ENCODE peak calls at places on chromosomes 12 and 14, in four cellular contexts. One of them, this sample, is unnamed.

GRCh38 chr14:31944256-31945073 is 132.6 kb upstream of the ARHGAP5 start:
- DNase-seq in adrenal gland: no peak
- DNase-seq in BE2C: peak
- DNase-seq in glutamatergic neuron: peak
- DNase-seq in this sample: no peak

GRCh38 chr12:125889742-125890141 is 824.5 kb downstream of the AACS start:
- DNase-seq in adrenal gland: no peak
- DNase-seq in BE2C: no peak
- DNase-seq in glutamatergic neuron: no peak
- DNase-seq in this sample: no peak

GRCh38 chr12:69096669-69097364 is 142.6 kb upstream of the CPSF6 start:
- DNase-seq in adrenal gland: no peak
- DNase-seq in BE2C: no peak
- DNase-seq in glutamatergic neuron: no peak
- DNase-seq in this sample: no peak

GRCh38 chr12:94062796-94063635 is 85.4 kb upstream of the PLXNC1 start:
- DNase-seq in adrenal gland: no peak
- DNase-seq in BE2C: no peak
- DNase-seq in glutamatergic neuron: no peak
- DNase-seq in this sample: no peak

GRCh38 chr14:54252072-54252730 is 144.6 kb upstream of the CDKN3 start:
- DNase-seq in adrenal gland: no peak
- DNase-seq in BE2C: no peak
- DNase-seq in glutamatergic neuron: no peak
- DNase-seq in this sample: peak

GRCh38 chr14:54640480-54640879 is 73.6 kb downstream of the SAMD4A start:
- DNase-seq in adrenal gland: no peak
- DNase-seq in BE2C: no peak
- DNase-seq in glutamatergic neuron: no peak
- DNase-seq in this sample: no peak

GRCh38 chr12:6072302-6072752 is 52.1 kb downstream of the VWF start:
- DNase-seq in adrenal gland: peak
- DNase-seq in BE2C: no peak
- DNase-seq in glutamatergic neuron: no peak
- DNase-seq in this sample: peak

GRCh38 chr12:64064240-64064639 is 157.9 kb downstream of the KICS2 start:
- DNase-seq in adrenal gland: no peak
- DNase-seq in BE2C: no peak
- DNase-seq in glutamatergic neuron: no peak
- DNase-seq in this sample: no peak

GRCh38 chr14:96078687-96079016 is 39.5 kb downstream of the C14orf132 start:
- DNase-seq in adrenal gland: no peak
- DNase-seq in BE2C: no peak
- DNase-seq in glutamatergic neuron: no peak
- DNase-seq in this sample: no peak

DNA sequence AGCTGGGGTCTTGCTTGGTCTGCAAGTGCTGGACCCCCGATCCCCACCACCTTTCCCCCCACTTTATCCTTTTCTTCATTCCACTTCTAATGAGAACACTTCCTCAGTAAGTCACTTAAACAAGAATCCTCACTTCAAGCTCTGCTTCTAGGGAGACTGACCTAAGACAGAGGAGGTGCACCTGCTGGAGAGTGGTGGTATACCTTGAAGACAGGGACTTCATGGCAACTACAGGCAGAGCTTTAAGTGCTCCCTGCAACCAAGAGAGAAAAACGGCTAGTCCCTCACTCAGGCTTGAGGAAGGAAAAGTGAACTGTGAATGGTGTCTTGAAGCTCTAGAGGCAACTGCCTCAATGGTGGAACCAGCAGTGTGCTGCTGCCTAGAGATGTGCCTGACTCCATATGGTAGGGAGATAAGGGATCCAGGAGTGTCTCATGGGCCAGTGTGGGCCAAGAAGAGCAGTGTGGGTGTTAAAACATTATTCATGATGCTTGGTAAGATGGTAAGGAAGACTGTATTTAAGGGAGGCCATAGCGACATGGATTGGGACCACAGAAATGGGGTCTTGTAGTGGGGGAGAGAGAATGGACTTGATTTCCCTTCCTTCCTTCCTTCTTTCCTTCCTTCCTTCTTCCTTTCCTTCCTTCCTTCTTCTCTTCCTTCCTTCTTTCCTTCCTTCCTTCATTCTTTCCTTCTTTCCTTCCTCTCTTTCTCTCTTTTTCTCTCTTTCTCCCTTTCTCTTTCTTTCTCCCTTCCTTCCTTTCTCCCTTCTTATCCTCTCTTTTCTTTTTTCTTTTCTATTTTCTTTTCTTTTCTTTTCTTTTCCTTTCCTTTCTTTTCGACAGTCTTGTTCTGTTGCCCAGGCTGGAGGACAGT is 96.2 kb upstream of the NAP1L1 start:
- DNase-seq in adrenal gland: no peak
- DNase-seq in BE2C: no peak
- DNase-seq in glutamatergic neuron: no peak
- DNase-seq in this sample: no peak
- TF ChIP-seq CTCF in adrenal gland: no peak
- TF ChIP-seq CTCF in BE2C: no peak
- TF ChIP-seq CTCF in glutamatergic neuron: no peak
- TF ChIP-seq CTCF in this sample: no peak

DNA sequence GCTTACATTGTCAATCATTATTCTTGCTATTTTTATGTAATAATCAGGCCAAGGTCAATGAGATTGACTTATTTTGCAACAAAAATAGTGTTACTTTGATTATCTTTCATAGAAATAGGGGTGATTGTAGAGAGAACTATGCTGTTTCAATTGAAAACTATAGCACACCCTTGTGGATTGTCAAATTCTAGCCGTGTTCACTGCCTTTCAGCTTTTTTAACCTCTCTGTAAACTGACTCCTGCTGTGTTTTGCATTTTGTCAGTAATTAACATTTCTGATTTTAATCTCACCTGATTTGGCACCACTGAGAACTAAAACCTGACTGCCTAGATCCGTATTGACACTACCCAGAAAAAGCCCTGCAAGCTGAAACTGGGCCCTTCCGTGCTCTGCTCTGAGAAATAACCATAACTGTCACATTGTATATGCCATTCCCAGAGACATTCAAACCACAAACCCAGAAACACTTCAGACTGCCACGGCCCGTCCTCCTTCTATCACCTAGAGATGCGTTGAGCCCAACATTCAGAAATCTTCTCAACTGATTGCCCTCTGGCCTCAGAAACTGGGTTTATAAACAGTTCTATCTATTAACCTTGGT is 26.6 kb upstream of the ETV6 start:
- DNase-seq in adrenal gland: no peak
- DNase-seq in BE2C: no peak
- DNase-seq in glutamatergic neuron: no peak
- DNase-seq in this sample: no peak
- TF ChIP-seq CTCF in adrenal gland: no peak
- TF ChIP-seq CTCF in BE2C: peak
- TF ChIP-seq CTCF in glutamatergic neuron: no peak
- TF ChIP-seq CTCF in this sample: peak

DNA sequence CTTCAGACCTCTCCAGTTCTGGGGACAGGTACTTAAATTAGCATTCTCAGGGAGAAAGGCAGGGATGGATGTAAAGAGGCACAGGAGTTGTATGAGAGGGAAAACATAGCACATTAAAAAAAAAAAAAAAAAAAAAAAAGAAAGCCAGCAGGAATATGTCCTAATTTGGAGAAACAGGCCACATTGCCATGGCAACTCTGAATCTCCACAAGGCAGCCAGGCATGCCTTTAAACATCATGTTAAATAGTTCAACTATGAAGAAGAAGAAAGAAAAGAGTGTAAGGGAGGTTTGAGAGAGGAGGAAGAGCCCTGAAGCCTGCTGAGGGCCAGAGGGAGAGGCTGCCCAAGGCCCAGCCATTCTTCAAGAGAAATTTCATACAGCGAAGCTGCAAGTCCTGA is 145.7 kb downstream of the GRIN2B start:
- DNase-seq in adrenal gland: no peak
- DNase-seq in BE2C: no peak
- DNase-seq in glutamatergic neuron: no peak
- DNase-seq in this sample: no peak
- TF ChIP-seq CTCF in adrenal gland: no peak
- TF ChIP-seq CTCF in BE2C: no peak
- TF ChIP-seq CTCF in glutamatergic neuron: no peak
- TF ChIP-seq CTCF in this sample: no peak

DNA sequence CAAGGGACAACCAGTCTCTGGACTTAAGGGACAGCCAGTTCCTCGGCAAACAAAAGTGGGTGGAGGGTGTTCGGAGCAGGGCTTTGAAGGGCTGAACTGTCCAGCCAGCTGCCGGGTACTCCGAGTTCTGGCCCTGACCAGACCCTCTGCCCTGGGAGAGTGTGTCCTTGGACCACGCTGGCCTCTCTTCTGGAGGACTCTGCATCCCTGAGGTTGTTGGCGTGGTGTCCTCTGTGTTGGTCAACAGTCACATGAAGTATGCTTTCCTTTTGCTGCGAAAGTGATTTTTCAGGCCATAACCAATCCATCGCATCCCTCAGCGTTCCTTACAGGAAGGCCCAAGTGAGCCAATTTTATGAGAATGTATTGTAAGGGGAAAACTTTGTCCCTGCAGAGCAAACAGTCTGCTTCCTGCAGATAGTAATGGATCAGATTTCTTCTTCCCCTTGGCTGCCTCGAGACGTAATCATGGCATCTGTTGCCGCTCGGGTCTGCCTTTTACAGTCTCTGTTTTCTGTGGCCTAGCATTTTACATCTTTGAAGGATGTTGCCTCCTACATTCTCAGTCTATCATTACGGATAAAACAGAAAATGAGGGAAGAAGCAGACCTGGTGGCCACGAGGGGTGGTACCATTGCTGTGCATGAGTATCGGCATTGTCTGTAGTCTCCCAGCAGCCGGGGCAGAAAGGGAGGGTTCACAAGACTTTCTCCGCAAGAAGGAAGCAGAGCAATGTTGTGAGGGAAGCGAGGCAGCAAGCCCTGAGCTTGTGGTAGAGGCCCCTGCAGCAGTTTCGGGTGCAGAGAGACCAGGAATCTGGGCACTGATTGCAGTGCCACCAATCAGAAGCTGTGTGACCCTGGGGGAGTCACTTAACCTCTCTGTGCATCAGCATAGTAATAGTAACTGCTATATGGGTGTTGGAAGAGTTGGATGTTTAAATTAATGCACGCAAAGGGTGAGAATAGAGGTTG is 47.4 kb downstream of the SMIM41 start:
- DNase-seq in adrenal gland: peak
- DNase-seq in BE2C: no peak
- DNase-seq in glutamatergic neuron: no peak
- DNase-seq in this sample: no peak
- TF ChIP-seq CTCF in adrenal gland: no peak
- TF ChIP-seq CTCF in BE2C: no peak
- TF ChIP-seq CTCF in glutamatergic neuron: no peak
- TF ChIP-seq CTCF in this sample: no peak

GRCh38 chr12:26832817-26833691 is at the start of gene ITPR2:
- DNase-seq in adrenal gland: peak
- DNase-seq in BE2C: peak
- DNase-seq in glutamatergic neuron: peak
- DNase-seq in this sample: no peak
- TF ChIP-seq CTCF in adrenal gland: no peak
- TF ChIP-seq CTCF in BE2C: no peak
- TF ChIP-seq CTCF in glutamatergic neuron: no peak
- TF ChIP-seq CTCF in this sample: peak

This sample was measured in AG04450.